ENCODE peak calls at places on chromosomes 3 and 15, in five cellular contexts. W, G, E, Q and A are unnamed samples.

GRCh38 chr3:55267206-55267930 is 219.7 kb downstream of the WNT5A start:
- DNase-seq in W (no peak), E (no peak), G (peak; percentile 61), Q (peak; percentile 43), A (no peak)

GRCh38 chr3:149472393-149472792 is 2.1 kb upstream of the TM4SF4 start:
- DNase-seq in E (no peak), G (no peak), Q (no peak), W (no peak), A (peak; percentile 14)

GRCh38 chr3:52153389-52154096 is 680 bp downstream of the POC1A start:
- DNase-seq in G (peak; percentile 58), Q (peak; percentile 60), E (no peak), W (no peak), A (peak; percentile 53)

GRCh38 chr3:45084820-45085816 is 59.0 kb downstream of the CLEC3B start:
- DNase-seq in Q (peak; percentile 96), W (no peak), E (no peak), G (peak; percentile 68), A (no peak)

GRCh38 chr3:98172621-98173020 is 6.1 kb downstream of the OR5H15 start:
- DNase-seq in G (no peak), W (no peak), Q (peak; percentile 63), E (peak; percentile 1), A (no peak)

GRCh38 chr3:140316895-140317400 is 360.9 kb upstream of the TRIM42 start:
- DNase-seq in W (no peak), Q (peak; percentile 12), E (no peak), G (peak; percentile 65), A (no peak)

GRCh38 chr3:147361671-147362420 is 44.5 kb downstream of the ZIC4 start:
- DNase-seq in E (peak; percentile 48), G (peak; percentile 30), W (no peak), Q (peak; percentile 36), A (no peak)

GRCh38 chr3:185824467-185825378 is at the start of gene IGF2BP2:
- DNase-seq in W (no peak), Q (peak; percentile 85), E (no peak), G (peak; percentile 93), A (peak; percentile 69)

GRCh38 chr3:33006081-33006480 is 54.6 kb downstream of the CCR4 start:
- DNase-seq in W (no peak), Q (no peak), G (no peak), E (no peak), A (no peak)

GRCh38 chr3:86708908-86709307 is 282.0 kb downstream of the VGLL3 start:
- DNase-seq in E (no peak), W (no peak), G (no peak), Q (no peak), A (no peak)

GRCh38 chr3:182597621-182598041 is 195.7 kb upstream of the ATP11B start:
- DNase-seq in W (no peak), E (no peak), Q (peak; percentile 56), G (peak; percentile 46), A (no peak)

GRCh38 chr3:43244694-43245093 is 41.6 kb upstream of the SNRK start:
- DNase-seq in Q (no peak), E (no peak), W (no peak), G (no peak), A (no peak)

GRCh38 chr15:93974804-93975481 is 256.4 kb upstream of the MCTP2 start:
- DNase-seq in E (no peak), G (peak; percentile 38), Q (peak; percentile 10), W (no peak), A (peak; percentile 32)

GRCh38 chr3:64011685-64012084 is 11.6 kb downstream of the PSMD6 start:
- DNase-seq in Q (peak; percentile 42), W (no peak), E (no peak), G (peak; percentile 30), A (no peak)

GRCh38 chr3:61638721-61639120 is 77.3 kb downstream of the PTPRG start:
- DNase-seq in Q (peak; percentile 51), G (no peak), W (no peak), E (no peak), A (no peak)

GRCh38 chr3:38576131-38577088 is 73.1 kb downstream of the SCN5A start:
- DNase-seq in G (no peak), E (no peak), Q (no peak), W (no peak), A (no peak)

GRCh38 chr3:128360243-128360642 is 106.4 kb downstream of the DNAJB8 start:
- DNase-seq in E (no peak), W (no peak), Q (peak; percentile 35), G (no peak), A (no peak)

GRCh38 chr15:36831915-36832310 is 252.5 kb downstream of the CDIN1 start:
- DNase-seq in Q (peak; percentile 58), E (no peak), G (no peak), W (no peak), A (no peak)

GRCh38 chr15:34837246-34838016 is 42.1 kb upstream of the ACTC1 start:
- DNase-seq in E (no peak), W (no peak), Q (peak; percentile 90), G (peak; percentile 94), A (no peak)

GRCh38 chr3:131501949-131502348 is 822 bp downstream of the MRPL3 start:
- DNase-seq in Q (peak; percentile 2), W (no peak), E (no peak), G (peak; percentile 5), A (no peak)

GRCh38 chr15:75142499-75142898 is 59.2 kb upstream of the C15orf39 start:
- DNase-seq in Q (no peak), E (no peak), G (no peak), W (no peak), A (no peak)

GRCh38 chr3:159855599-159856495 is 132.8 kb upstream of the IL12A start:
- DNase-seq in Q (peak; percentile 28), E (no peak), G (no peak), W (no peak), A (no peak)

GRCh38 chr15:72680931-72681330 is 5.1 kb downstream of the HIGD2B start:
- DNase-seq in E (no peak), Q (no peak), G (no peak), W (no peak), A (no peak)

GRCh38 chr3:64668582-64669510 is 19.0 kb downstream of the ADAMTS9 start:
- DNase-seq in Q (no peak), W (no peak), G (peak; percentile 58), E (no peak), A (no peak)

GRCh38 chr15:91867581-91868026 is 14.1 kb downstream of the SLCO3A1 start:
- DNase-seq in G (peak; percentile 97), Q (peak; percentile 97), E (no peak), W (peak; percentile 38), A (no peak)

GRCh38 chr15:63362196-63362595 is 19.4 kb downstream of the CA12 start:
- DNase-seq in G (peak; percentile 89), Q (peak; percentile 25), W (no peak), E (no peak), A (no peak)

GRCh38 chr3:124860599-124860998 is 26.6 kb downstream of the ITGB5 start:
- DNase-seq in E (no peak), W (no peak), Q (peak; percentile 100), G (peak; percentile 97), A (no peak)

GRCh38 chr3:185270262-185270955 is 16.6 kb upstream of the EHHADH start:
- DNase-seq in W (no peak), G (peak; percentile 47), Q (peak; percentile 44), E (peak; percentile 57), A (no peak)

GRCh38 chr3:60363817-60364216 is 887.4 kb downstream of the FHIT start:
- DNase-seq in E (no peak), Q (peak; percentile 24), W (no peak), G (peak; percentile 6), A (no peak)

GRCh38 chr3:414063-414462 is 217.5 kb downstream of the CHL1 start:
- DNase-seq in Q (no peak), E (no peak), G (peak; percentile 36), W (no peak), A (no peak)

GRCh38 chr3:187684880-187685279 is 14.7 kb upstream of the SST start:
- DNase-seq in G (peak; percentile 11), W (no peak), Q (peak; percentile 74), E (no peak), A (no peak)

GRCh38 chr3:165883866-165884478 is 46.7 kb upstream of the BCHE start:
- DNase-seq in Q (peak; percentile 15), W (no peak), G (no peak), E (no peak), A (no peak)

GRCh38 chr3:150194513-150194912 is 213.6 kb upstream of the TSC22D2 start:
- DNase-seq in G (no peak), E (no peak), W (no peak), Q (no peak), A (no peak)

GRCh38 chr3:23612296-23612891 is 193.4 kb upstream of the UBE2E1 start:
- DNase-seq in E (no peak), G (peak; percentile 67), W (no peak), Q (peak; percentile 51), A (no peak)